ENCODE peak calls at places on chromosomes 16 and 17, in six cellular contexts. K is activated CD8-positive, alpha-beta memory T cell treated with anti-CD3 and anti-CD28 coated beads for 4 hours; O is tibial nerve; G is small intestine; M is endothelial cell; P is body of pancreas. X is an unnamed sample.

GRCh38 chr17:10646393-10646990 is 10.6 kb downstream of the MYH3 start:
- DNase-seq in O (peak), P (peak), K (peak), M (peak), G (peak), X (peak)

GRCh38 chr16:87464691-87465300 is 28.0 kb downstream of the ZCCHC14 start:
- DNase-seq in G (peak), P (peak), K (no peak), O (peak), M (peak), X (no peak)

GRCh38 chr17:1646199-1646875 is 805 bp upstream of the SCARF1 start:
- DNase-seq in M (no peak), P (no peak), K (no peak), G (no peak), O (no peak), X (no peak)

GRCh38 chr16:28096974-28097373 is 33.5 kb upstream of the GSG1L start:
- DNase-seq in M (no peak), K (no peak), O (no peak), G (no peak), P (no peak), X (no peak)

GRCh38 chr17:83203073-83203471 is 123.7 kb downstream of the METRNL start:
- DNase-seq in O (peak), K (no peak), P (peak), G (no peak), M (no peak), X (no peak)

GRCh38 chr16:54282923-54283734 is 3.5 kb downstream of the IRX3 start:
- DNase-seq in M (no peak), P (no peak), G (no peak), O (no peak), K (no peak), X (no peak)

GRCh38 chr16:1817276-1817589 is 9.4 kb downstream of the HAGH start:
- DNase-seq in M (no peak), K (no peak), G (no peak), O (no peak), P (no peak), X (no peak)

GRCh38 chr16:87317766-87318121 is 552 bp upstream of the C16orf95 start:
- DNase-seq in G (peak), M (peak), K (no peak), P (peak), O (no peak), X (no peak)

GRCh38 chr17:74380959-74381808 is 13.9 kb downstream of the GPR142 start:
- DNase-seq in O (no peak), K (no peak), M (no peak), G (no peak), P (no peak), X (no peak)

GRCh38 chr17:80822021-80822699 is 169.5 kb upstream of the CHMP6 start:
- DNase-seq in K (no peak), G (no peak), M (no peak), P (no peak), O (no peak), X (no peak)

GRCh38 chr17:40560592-40561293 is 4.5 kb downstream of the CCR7 start:
- DNase-seq in M (no peak), G (peak), P (no peak), K (peak), O (no peak), X (peak)

GRCh38 chr16:64122177-64122576 is 999.7 kb downstream of the CDH11 start:
- DNase-seq in O (no peak), P (no peak), M (no peak), G (no peak), K (no peak), X (no peak)

GRCh38 chr17:21397341-21398050 is 21.3 kb downstream of the KCNJ12 start:
- DNase-seq in M (no peak), O (no peak), K (no peak), P (no peak), G (no peak), X (no peak)

GRCh38 chr16:68264128-68265077 is at the start of gene SLC7A6:
- DNase-seq in M (peak), P (peak), G (peak), K (peak), O (peak), X (peak)

GRCh38 chr17:2412561-2413021 is 11.7 kb upstream of the MNT start:
- DNase-seq in G (no peak), O (no peak), M (peak), K (no peak), P (peak), X (no peak)

GRCh38 chr16:1152651-1153259 is at the start of gene CACNA1H:
- DNase-seq in P (peak), O (no peak), G (no peak), M (peak), K (peak), X (peak)

GRCh38 chr17:281365-281999 is 71.1 kb downstream of the RPH3AL start:
- DNase-seq in G (no peak), K (no peak), M (no peak), P (no peak), O (no peak), X (no peak)

GRCh38 chr17:1111599-1112443 is 68.0 kb downstream of the ABR start:
- DNase-seq in K (no peak), P (no peak), M (no peak), G (no peak), O (no peak), X (no peak)

GRCh38 chr17:49218941-49219913 is 8.7 kb downstream of the ABI3 start:
- DNase-seq in O (no peak), P (no peak), G (peak), M (no peak), K (peak), X (peak)

GRCh38 chr17:40416671-40417070 is 1.0 kb downstream of the TOP2A start:
- DNase-seq in M (no peak), P (no peak), K (no peak), O (no peak), G (no peak), X (no peak)

X was measured in central memory CD8-positive, alpha-beta T cell.